ENCODE peak calls at places on chromosomes 12 and 14, in six cellular contexts. I is psoas muscle, A is left lung, L is progenitor cell of endocrine pancreas, J is endothelial cell of umbilical vein, V is GM12865. G is an unnamed sample.

GRCh38 chr14:65230287-65230728 is 128.0 kb upstream of the MAX start:
- DNase-seq in I (no peak), A (no peak), L (no peak), J (peak; percentile 75), V (no peak), G (no peak)

GRCh38 chr14:74763803-74764531 is 851 bp downstream of the YLPM1 start:
- DNase-seq in I (no peak), A (no peak), L (no peak), J (peak; percentile 35), V (peak; percentile 10), G (no peak)

GRCh38 chr14:93343797-93344196 is 3.2 kb upstream of the COX8C start:
- DNase-seq in I (no peak), A (no peak), L (no peak), J (no peak), V (no peak), G (no peak)

GRCh38 chr12:49698619-49699545 is 8.3 kb downstream of the FMNL3 start:
- DNase-seq in I (peak; percentile 24), A (no peak), L (no peak), J (peak; percentile 83), V (peak; percentile 93), G (peak; percentile 23)

GRCh38 chr12:3218150-3218845 is 141.1 kb downstream of the TSPAN9 start:
- DNase-seq in I (peak; percentile 86), A (peak; percentile 82), L (no peak), J (peak; percentile 88), V (no peak), G (peak; percentile 76)

GRCh38 chr14:73740921-73741326 is 26.7 kb upstream of the PNMA1 start:
- DNase-seq in I (peak; percentile 86), A (peak; percentile 88), L (peak; percentile 58), J (no peak), V (no peak), G (peak; percentile 90)

GRCh38 chr12:2904260-2904659 is 13.6 kb downstream of the TULP3 start:
- DNase-seq in I (no peak), A (peak; percentile 17), L (no peak), J (no peak), V (no peak), G (no peak)

GRCh38 chr12:104387190-104387589 is 69.6 kb upstream of the CHST11 start:
- DNase-seq in I (no peak), A (no peak), L (no peak), J (no peak), V (no peak), G (no peak)

GRCh38 chr14:23751591-23751990 is 115.4 kb downstream of the DHRS2 start:
- DNase-seq in I (no peak), A (no peak), L (no peak), J (no peak), V (no peak), G (no peak)

GRCh38 chr12:38904932-38905479 is 385 bp downstream of the CPNE8 start:
- DNase-seq in I (peak; percentile 85), A (peak; percentile 92), L (peak; percentile 24), J (peak; percentile 64), V (peak; percentile 93), G (peak; percentile 68)

GRCh38 chr12:130437555-130438242 is 100.0 kb downstream of the PIWIL1 start:
- DNase-seq in I (no peak), A (no peak), L (no peak), J (no peak), V (no peak), G (no peak)

GRCh38 chr14:31122098-31122611 is 85.4 kb downstream of the HECTD1 start:
- DNase-seq in I (no peak), A (no peak), L (no peak), J (no peak), V (peak; percentile 5), G (no peak)

GRCh38 chr12:8018666-8019581 is 13.6 kb upstream of the FOXJ2 start:
- DNase-seq in I (peak; percentile 39), A (no peak), L (peak; percentile 62), J (no peak), V (peak; percentile 10), G (no peak)

GRCh38 chr12:67918441-67918840 is 70.8 kb upstream of the IFNG-AS1 start:
- DNase-seq in I (no peak), A (no peak), L (no peak), J (no peak), V (no peak), G (no peak)

GRCh38 chr14:88612981-88613380 is 50.1 kb downstream of the ZC3H14 start:
- DNase-seq in I (no peak), A (no peak), L (no peak), J (peak; percentile 19), V (no peak), G (no peak)

GRCh38 chr12:115325858-115326257 is 641.9 kb upstream of the TBX3 start:
- DNase-seq in I (no peak), A (no peak), L (no peak), J (no peak), V (no peak), G (no peak)

GRCh38 chr12:104627231-104627974 is 170.7 kb downstream of the CHST11 start:
- DNase-seq in I (no peak), A (no peak), L (no peak), J (no peak), V (no peak), G (no peak)

GRCh38 chr14:80978403-80978802 is 23.0 kb downstream of the TSHR start:
- DNase-seq in I (no peak), A (no peak), L (no peak), J (no peak), V (no peak), G (no peak)

GRCh38 chr14:80965041-80965440 is 9.6 kb downstream of the TSHR start:
- DNase-seq in I (no peak), A (no peak), L (no peak), J (no peak), V (no peak), G (no peak)

GRCh38 chr14:95519699-95520098 is 3.2 kb upstream of the SYNE3 start:
- DNase-seq in I (peak; percentile 85), A (peak; percentile 82), L (no peak), J (peak; percentile 81), V (peak; percentile 87), G (peak; percentile 78)

DNA sequence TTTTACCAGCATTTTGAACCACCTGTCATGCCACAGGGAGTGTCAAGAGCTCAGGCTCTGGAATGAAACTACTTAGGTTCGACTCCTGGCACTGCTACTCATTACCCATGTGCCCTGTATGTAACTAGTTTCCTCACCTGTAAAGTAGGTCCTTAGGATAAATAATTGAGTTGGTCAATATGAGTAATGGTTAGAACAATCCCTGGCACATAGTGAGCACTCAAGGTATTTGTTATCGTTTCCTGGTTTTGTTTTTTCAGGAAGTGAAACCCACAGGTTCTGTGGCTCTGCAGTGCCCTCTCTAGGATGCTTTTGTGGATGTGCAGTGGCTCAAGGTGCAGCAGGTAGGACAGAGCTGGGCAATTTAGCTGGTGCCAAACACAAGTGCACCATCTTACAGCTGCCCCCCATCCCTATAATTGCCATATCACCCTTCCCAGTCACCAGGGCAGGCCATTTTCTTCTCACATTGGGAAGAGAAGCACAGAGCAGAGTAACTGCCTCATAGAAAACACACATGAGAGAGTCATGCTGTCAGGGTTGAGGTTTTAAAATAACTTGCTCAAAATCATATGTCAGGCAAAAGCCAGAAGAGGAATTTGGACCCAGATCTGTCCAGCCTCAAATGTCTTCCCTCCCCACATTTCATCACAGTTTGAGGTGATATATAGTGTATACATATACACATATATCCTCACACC is 297.5 kb downstream of the RPAP3 start:
- DNase-seq in I (no peak), A (no peak), L (no peak), J (peak; percentile 12), V (peak; percentile 62), G (no peak)
- TF ChIP-seq CTCF in I (no peak), A (peak; percentile 13), L (peak; percentile 37), J (no peak), V (peak; percentile 60), G (no peak)

DNA sequence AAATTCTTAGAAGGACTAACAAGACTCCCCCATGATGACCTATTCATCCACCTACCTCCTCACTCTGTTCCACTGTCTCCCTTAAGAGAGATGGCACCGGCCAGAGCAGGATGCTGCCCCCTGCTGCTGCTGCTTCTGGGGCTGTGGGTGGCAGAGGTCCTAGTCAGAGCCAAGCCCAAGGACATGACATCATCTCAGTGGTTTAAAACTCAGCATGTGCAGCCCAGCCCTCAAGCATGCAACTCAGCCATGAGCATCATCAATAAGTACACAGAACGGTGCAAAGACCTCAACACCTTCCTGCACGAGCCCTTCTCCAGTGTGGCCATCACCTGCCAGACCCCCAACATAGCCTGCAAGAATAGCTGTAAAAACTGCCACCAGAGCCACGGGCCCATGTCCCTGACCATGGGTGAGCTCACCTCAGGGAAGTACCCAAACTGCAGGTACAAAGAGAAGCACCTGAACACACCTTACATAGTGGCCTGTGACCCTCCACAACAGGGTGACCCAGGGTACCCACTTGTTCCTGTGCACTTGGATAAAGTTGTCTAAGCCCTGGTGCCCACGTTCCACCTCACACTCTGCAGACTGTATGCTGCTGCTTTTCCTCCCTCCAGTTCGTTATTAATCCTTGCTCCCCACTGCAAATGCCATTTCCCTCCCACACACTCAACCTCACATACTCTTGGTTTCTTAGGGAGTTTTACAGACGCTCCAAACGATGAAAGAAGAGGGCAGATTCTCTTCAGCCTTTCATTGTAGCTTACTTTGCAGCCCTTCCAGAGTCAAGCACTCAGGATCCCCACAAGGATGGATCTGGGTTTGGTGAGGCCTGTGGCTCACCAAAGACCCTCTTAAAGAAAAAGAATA is at the start of gene RNASE8:
- DNase-seq in I (no peak), A (no peak), L (no peak), J (no peak), V (no peak), G (no peak)
- TF ChIP-seq CTCF in I (no peak), A (no peak), L (no peak), J (no peak), V (no peak), G (no peak)

DNA sequence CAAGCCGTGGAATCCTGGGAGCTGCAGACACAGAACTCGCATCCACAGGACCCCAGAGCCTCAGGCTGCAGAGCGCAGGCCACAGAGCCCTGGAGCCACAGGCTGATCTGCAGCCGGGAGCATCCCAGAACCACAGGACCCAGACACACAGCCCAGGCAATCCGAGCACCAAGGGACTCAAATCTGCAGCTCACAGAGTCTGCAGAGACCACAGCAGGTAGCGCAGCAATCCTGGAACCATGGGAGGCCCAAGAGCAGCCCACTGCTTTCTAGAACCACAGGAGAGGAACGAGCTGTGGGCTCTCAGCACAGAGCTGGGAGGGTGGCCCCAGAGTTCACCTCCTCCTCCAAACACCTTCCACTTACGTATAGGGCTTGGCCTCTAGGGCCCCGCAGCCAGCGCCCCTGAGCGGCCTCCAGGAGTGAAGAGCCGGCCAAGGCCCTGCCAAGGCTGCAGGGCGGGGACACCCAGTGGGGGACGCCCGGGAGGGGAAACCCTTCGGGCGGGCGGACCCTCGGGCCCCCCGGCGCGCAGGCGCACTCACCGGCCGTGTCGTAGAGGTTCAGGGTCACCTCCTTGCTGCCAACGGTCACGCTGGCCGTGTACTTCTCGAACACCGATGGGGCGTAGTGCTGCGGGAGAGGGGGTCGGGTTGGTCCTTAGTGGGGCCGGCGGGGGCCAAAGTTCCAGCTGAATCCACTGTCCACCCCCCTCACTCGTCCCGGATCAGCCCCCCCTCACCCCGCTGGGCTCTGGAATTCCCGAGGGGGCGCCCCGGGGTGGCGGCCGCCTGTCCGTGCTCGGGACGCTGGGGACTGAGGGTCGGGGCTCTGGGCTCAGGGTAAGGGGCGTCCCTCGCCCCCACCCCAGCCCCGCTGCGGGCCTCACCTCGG is 634 bp downstream of the RHOF start:
- DNase-seq in I (no peak), A (peak; percentile 89), L (no peak), J (no peak), V (peak; percentile 82), G (no peak)
- TF ChIP-seq CTCF in I (no peak), A (no peak), L (peak; percentile 7), J (no peak), V (no peak), G (no peak)

DNA sequence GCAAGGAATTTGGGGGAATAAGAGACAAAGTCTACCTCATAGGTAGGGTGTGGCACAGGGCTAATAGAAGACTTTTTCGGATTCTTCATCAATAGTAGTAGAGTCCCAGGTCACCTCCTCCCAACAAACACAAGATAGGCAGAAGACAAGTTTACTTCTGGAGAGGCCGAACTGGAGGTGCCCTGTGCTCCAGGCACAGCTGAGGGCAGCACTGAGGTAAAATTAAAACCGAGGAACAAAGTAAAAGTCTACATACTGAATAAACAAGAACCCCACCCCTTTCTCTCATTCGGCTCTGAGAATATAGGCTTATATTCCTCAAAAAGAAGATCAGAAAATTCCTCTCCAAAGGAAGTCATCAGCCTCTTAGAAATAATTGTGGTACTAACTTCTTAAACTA is 161.6 kb downstream of the SEC23A start:
- DNase-seq in I (no peak), A (no peak), L (no peak), J (no peak), V (peak; percentile 2), G (no peak)
- TF ChIP-seq CTCF in I (no peak), A (no peak), L (no peak), J (no peak), V (no peak), G (no peak)

G was measured in gastrocnemius medialis.